ENCODE peak calls at places on chromosomes 5 and 9, in six cellular contexts. I is left colon; F is uterus; Z is fibroblast of the aortic adventitia; V is heart right ventricle; J is stimulated activated CD4-positive, alpha-beta T cell treated with anti-CD3 and anti-CD28 coated beads, Interleukin-12 subunit alpha, Interleukin-12 subunit beta, amount 100 ng/mL, for 24 hours. D is an unnamed sample.

GRCh38 chr9:71762900-71763653 is 5.2 kb downstream of the CEMIP2 start:
- DNase-seq in I (no peak), F (no peak), Z (peak; percentile 69), V (no peak), J (no peak), D (peak; percentile 83)

GRCh38 chr5:50727845-50728244 is 61.4 kb downstream of the PARP8 start:
- DNase-seq in I (no peak), F (no peak), Z (no peak), V (no peak), J (no peak), D (no peak)

GRCh38 chr5:29963956-29964355 is 1229.5 kb upstream of the CDH6 start:
- DNase-seq in I (no peak), F (no peak), Z (no peak), V (no peak), J (no peak), D (no peak)

GRCh38 chr9:100436566-100436965 is 9.6 kb downstream of the MSANTD3 start:
- DNase-seq in I (no peak), F (no peak), Z (no peak), V (no peak), J (no peak), D (no peak)

GRCh38 chr5:132777209-132778069 is at the start of gene SEPTIN8:
- DNase-seq in I (peak; percentile 69), F (peak; percentile 70), Z (peak; percentile 38), V (peak; percentile 67), J (no peak), D (peak; percentile 43)

GRCh38 chr5:21834863-21835262 is 1018.3 kb downstream of the CDH12 start:
- DNase-seq in I (no peak), F (no peak), Z (no peak), V (no peak), J (no peak), D (no peak)

GRCh38 chr9:33137271-33137670 is 29.9 kb downstream of the B4GALT1 start:
- DNase-seq in I (no peak), F (no peak), Z (no peak), V (no peak), J (no peak), D (no peak)

GRCh38 chr5:16160706-16161105 is 18.9 kb downstream of the MARCHF11 start:
- DNase-seq in I (no peak), F (no peak), Z (peak; percentile 69), V (no peak), J (no peak), D (peak; percentile 69)

GRCh38 chr5:140664353-140665119 is at the start of gene WDR55:
- DNase-seq in I (peak; percentile 98), F (peak; percentile 93), Z (peak; percentile 87), V (peak; percentile 97), J (peak; percentile 90), D (peak; percentile 87)

GRCh38 chr5:147786115-147786514 is 3.6 kb upstream of the JAKMIP2 start:
- DNase-seq in I (no peak), F (no peak), Z (no peak), V (no peak), J (no peak), D (no peak)